ENCODE peak calls at places on chromosomes 4 and X, in seven cellular contexts. One of them, this sample, is unnamed.

GRCh38 chr4:126445596-126445995 is 1130.8 kb downstream of the FAT4 start:
- DNase-seq in K562: no peak
- DNase-seq in left lung: no peak
- DNase-seq in GM12865: no peak
- DNase-seq in stomach: no peak
- DNase-seq in Peyer's patch: no peak
- DNase-seq in astrocyte of the cerebellum: no peak
- DNase-seq in this sample: no peak

GRCh38 chrX:118116308-118117068 is at the start of gene KLHL13:
- DNase-seq in K562: peak
- DNase-seq in left lung: peak
- DNase-seq in GM12865: peak
- DNase-seq in stomach: no peak
- DNase-seq in Peyer's patch: peak
- DNase-seq in astrocyte of the cerebellum: no peak
- DNase-seq in this sample: peak

GRCh38 chr4:108906006-108906405 is 143.2 kb upstream of the ETNPPL start:
- DNase-seq in K562: no peak
- DNase-seq in left lung: no peak
- DNase-seq in GM12865: no peak
- DNase-seq in stomach: no peak
- DNase-seq in Peyer's patch: no peak
- DNase-seq in astrocyte of the cerebellum: no peak
- DNase-seq in this sample: no peak

GRCh38 chrX:21993265-21993664 is 38.9 kb upstream of the PHEX start:
- DNase-seq in K562: peak
- DNase-seq in left lung: peak
- DNase-seq in GM12865: peak
- DNase-seq in stomach: no peak
- DNase-seq in Peyer's patch: peak
- DNase-seq in astrocyte of the cerebellum: no peak
- DNase-seq in this sample: no peak

GRCh38 chr4:87426865-87427517 is 4.6 kb downstream of the NUDT9 start:
- DNase-seq in K562: no peak
- DNase-seq in left lung: no peak
- DNase-seq in GM12865: no peak
- DNase-seq in stomach: no peak
- DNase-seq in Peyer's patch: no peak
- DNase-seq in astrocyte of the cerebellum: no peak
- DNase-seq in this sample: no peak

GRCh38 chr4:187666634-187667033 is 328.9 kb upstream of the ZFP42 start:
- DNase-seq in K562: no peak
- DNase-seq in left lung: no peak
- DNase-seq in GM12865: no peak
- DNase-seq in stomach: no peak
- DNase-seq in Peyer's patch: no peak
- DNase-seq in astrocyte of the cerebellum: no peak
- DNase-seq in this sample: peak

GRCh38 chr4:89298788-89299152 is 8.8 kb downstream of the GPRIN3 start:
- DNase-seq in K562: no peak
- DNase-seq in left lung: no peak
- DNase-seq in GM12865: no peak
- DNase-seq in stomach: no peak
- DNase-seq in Peyer's patch: no peak
- DNase-seq in astrocyte of the cerebellum: peak
- DNase-seq in this sample: peak

GRCh38 chr4:99088485-99089365 is at the start of gene ADH5:
- DNase-seq in K562: peak
- DNase-seq in left lung: peak
- DNase-seq in GM12865: peak
- DNase-seq in stomach: peak
- DNase-seq in Peyer's patch: peak
- DNase-seq in astrocyte of the cerebellum: peak
- DNase-seq in this sample: peak

GRCh38 chrX:71634366-71634765 is 16.1 kb upstream of the CXCR3 start:
- DNase-seq in K562: no peak
- DNase-seq in left lung: no peak
- DNase-seq in GM12865: no peak
- DNase-seq in stomach: no peak
- DNase-seq in Peyer's patch: no peak
- DNase-seq in astrocyte of the cerebellum: no peak
- DNase-seq in this sample: no peak

GRCh38 chr4:82677327-82677726 is 115.5 kb upstream of the TMEM150C start:
- DNase-seq in K562: no peak
- DNase-seq in left lung: no peak
- DNase-seq in GM12865: no peak
- DNase-seq in stomach: no peak
- DNase-seq in Peyer's patch: no peak
- DNase-seq in astrocyte of the cerebellum: no peak
- DNase-seq in this sample: no peak

GRCh38 chr4:17939061-17939460 is 82.5 kb downstream of the LCORL start:
- DNase-seq in K562: no peak
- DNase-seq in left lung: no peak
- DNase-seq in GM12865: no peak
- DNase-seq in stomach: no peak
- DNase-seq in Peyer's patch: no peak
- DNase-seq in astrocyte of the cerebellum: no peak
- DNase-seq in this sample: no peak

GRCh38 chr4:3708103-3708510 is 58.1 kb upstream of the ADRA2C start:
- DNase-seq in K562: no peak
- DNase-seq in left lung: peak
- DNase-seq in GM12865: no peak
- DNase-seq in stomach: no peak
- DNase-seq in Peyer's patch: no peak
- DNase-seq in astrocyte of the cerebellum: no peak
- DNase-seq in this sample: peak

DNA sequence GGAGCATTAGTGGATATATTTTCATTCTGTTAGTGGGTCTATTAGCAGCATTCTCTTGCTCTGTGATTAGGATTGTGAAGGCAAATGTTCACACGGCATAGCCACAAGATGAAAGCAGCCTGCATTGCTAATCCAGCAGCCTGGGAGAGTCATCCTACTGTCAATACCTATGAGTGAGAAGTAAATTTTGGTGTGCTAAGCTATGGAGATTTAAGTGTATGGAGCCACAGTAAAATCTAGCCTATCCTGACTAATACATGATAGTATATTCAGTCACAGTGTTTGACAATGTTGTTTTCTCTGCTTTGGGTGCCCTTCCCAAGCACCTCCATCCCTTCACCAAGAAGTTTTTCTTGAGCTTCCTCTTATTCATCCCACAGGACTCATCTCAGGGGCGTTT is 47.2 kb upstream of the TMPRSS11F start:
- DNase-seq in K562: no peak
- DNase-seq in left lung: no peak
- DNase-seq in GM12865: no peak
- DNase-seq in stomach: no peak
- DNase-seq in Peyer's patch: no peak
- DNase-seq in astrocyte of the cerebellum: no peak
- DNase-seq in this sample: no peak
- TF ChIP-seq CTCF in K562: no peak
- TF ChIP-seq CTCF in left lung: no peak
- TF ChIP-seq CTCF in GM12865: no peak
- TF ChIP-seq CTCF in stomach: no peak
- TF ChIP-seq CTCF in Peyer's patch: no peak
- TF ChIP-seq CTCF in astrocyte of the cerebellum: no peak
- TF ChIP-seq CTCF in this sample: no peak

DNA sequence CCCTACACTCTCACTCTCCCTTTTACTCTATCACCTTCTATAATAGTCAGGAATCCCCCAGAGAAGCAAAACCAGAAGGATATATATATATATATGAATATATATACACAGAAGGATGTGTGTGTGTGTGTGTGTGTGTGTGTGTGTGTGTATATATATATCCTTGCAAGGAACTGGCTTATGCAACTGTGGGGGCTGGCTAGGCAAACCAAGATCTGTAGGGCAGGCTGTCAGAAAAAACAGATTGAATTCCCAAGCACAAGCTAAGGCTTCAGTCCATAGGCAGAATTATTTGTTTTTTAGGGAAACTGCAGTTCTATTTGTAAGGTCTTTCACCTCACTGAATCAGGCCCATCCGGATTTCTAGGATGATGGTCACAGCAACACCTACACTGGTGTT is 13.0 kb upstream of the KLHL2 start:
- DNase-seq in K562: no peak
- DNase-seq in left lung: no peak
- DNase-seq in GM12865: no peak
- DNase-seq in stomach: no peak
- DNase-seq in Peyer's patch: no peak
- DNase-seq in astrocyte of the cerebellum: no peak
- DNase-seq in this sample: no peak
- H3K4me3 ChIP-seq in K562: no peak
- H3K4me3 ChIP-seq in left lung: no peak
- H3K4me3 ChIP-seq in GM12865: no peak
- H3K4me3 ChIP-seq in stomach: no peak
- H3K4me3 ChIP-seq in Peyer's patch: no peak
- H3K4me3 ChIP-seq in astrocyte of the cerebellum: no peak
- H3K4me3 ChIP-seq in this sample: no peak

GRCh38 chr4:110988741-110989140 is 365.9 kb upstream of the PITX2 start:
- DNase-seq in K562: no peak
- DNase-seq in left lung: no peak
- DNase-seq in GM12865: no peak
- DNase-seq in stomach: no peak
- DNase-seq in Peyer's patch: no peak
- DNase-seq in astrocyte of the cerebellum: no peak
- DNase-seq in this sample: no peak
- TF ChIP-seq CTCF in K562: no peak
- TF ChIP-seq CTCF in left lung: no peak
- TF ChIP-seq CTCF in GM12865: no peak
- TF ChIP-seq CTCF in stomach: no peak
- TF ChIP-seq CTCF in Peyer's patch: no peak
- TF ChIP-seq CTCF in astrocyte of the cerebellum: no peak
- TF ChIP-seq CTCF in this sample: no peak

DNA sequence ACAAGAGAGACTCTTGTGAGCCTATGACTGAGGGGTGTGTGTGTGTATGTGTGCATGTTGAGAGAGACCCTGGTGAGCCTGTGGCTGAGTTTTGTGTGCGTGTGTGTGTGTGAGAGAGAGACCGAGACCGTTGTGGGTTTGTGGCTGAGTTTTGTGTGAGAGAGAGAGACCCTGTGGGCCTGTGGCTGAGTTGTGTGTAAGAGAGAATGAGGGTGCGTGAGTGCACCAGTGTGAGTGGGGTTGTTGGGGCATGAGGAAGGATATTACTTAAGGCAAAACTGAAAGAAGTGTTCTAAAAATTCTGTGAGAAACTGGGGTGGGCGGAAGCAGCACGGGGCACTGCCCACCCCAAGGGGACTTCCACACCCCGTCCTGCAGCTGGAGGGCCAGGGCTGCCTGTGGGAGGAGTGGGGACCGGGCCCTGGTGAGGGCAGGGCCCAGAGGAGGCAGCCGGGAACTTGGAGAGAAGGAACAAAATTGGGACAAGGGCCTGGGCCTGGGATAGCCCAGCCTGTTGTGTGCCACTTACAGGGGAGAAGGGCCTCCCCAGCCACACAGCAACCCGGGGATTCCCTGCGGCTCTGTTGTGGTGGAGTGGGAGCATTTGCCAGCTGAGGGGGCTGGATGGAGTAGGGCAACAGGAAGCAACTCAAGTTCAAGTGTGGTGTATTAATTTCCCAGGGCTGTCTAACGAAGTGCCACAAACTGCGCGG is 22.0 kb downstream of the TMEM131L start:
- DNase-seq in K562: no peak
- DNase-seq in left lung: peak
- DNase-seq in GM12865: peak
- DNase-seq in stomach: no peak
- DNase-seq in Peyer's patch: no peak
- DNase-seq in astrocyte of the cerebellum: no peak
- DNase-seq in this sample: no peak
- H3K4me3 ChIP-seq in K562: no peak
- H3K4me3 ChIP-seq in left lung: peak
- H3K4me3 ChIP-seq in GM12865: peak
- H3K4me3 ChIP-seq in stomach: peak
- H3K4me3 ChIP-seq in Peyer's patch: peak
- H3K4me3 ChIP-seq in astrocyte of the cerebellum: no peak
- H3K4me3 ChIP-seq in this sample: no peak

GRCh38 chr4:74770511-74770910 is 23.8 kb downstream of the BTC start:
- DNase-seq in K562: no peak
- DNase-seq in left lung: no peak
- DNase-seq in GM12865: no peak
- DNase-seq in stomach: no peak
- DNase-seq in Peyer's patch: no peak
- DNase-seq in astrocyte of the cerebellum: no peak
- DNase-seq in this sample: no peak

GRCh38 chr4:74772106-74772505 is 22.2 kb downstream of the BTC start:
- DNase-seq in K562: no peak
- DNase-seq in left lung: no peak
- DNase-seq in GM12865: no peak
- DNase-seq in stomach: no peak
- DNase-seq in Peyer's patch: no peak
- DNase-seq in astrocyte of the cerebellum: no peak
- DNase-seq in this sample: no peak

GRCh38 chr4:74772783-74773182 is 21.5 kb downstream of the BTC start:
- DNase-seq in K562: no peak
- DNase-seq in left lung: no peak
- DNase-seq in GM12865: no peak
- DNase-seq in stomach: no peak
- DNase-seq in Peyer's patch: no peak
- DNase-seq in astrocyte of the cerebellum: no peak
- DNase-seq in this sample: no peak

GRCh38 chr4:74764119-74764518 is 30.2 kb downstream of the BTC start:
- DNase-seq in K562: no peak
- DNase-seq in left lung: no peak
- DNase-seq in GM12865: no peak
- DNase-seq in stomach: no peak
- DNase-seq in Peyer's patch: no peak
- DNase-seq in astrocyte of the cerebellum: no peak
- DNase-seq in this sample: no peak

DNA sequence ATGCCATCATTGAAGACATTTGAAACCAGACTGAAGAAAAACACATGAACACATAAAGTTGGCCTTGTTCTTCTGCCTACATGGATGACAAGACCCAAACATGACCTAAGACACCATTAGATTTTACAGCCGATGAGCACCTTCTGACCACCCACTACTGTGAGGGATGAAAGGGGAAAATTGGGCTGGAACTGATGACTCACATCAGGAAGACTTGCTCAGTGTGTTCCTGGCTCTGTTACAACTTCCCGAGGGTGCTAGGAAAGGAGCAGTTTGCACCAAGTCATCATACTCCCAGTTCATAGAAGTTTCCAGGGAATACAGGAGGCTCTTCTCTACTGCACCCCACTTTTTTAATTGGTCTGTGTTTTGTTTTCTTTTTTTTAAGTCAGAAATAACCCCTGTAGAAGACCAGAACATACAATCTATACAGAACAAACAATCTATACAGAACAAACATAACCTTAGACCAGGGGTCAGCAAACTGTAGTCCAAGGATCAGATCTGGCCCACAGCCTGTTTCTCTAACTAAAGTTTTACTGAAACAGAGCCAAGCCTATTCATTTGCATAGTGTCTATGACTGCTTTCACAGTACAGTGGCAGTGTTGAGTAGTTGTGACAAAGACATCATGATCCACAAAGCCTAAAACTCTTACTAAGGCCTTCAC is 25.3 kb downstream of the BTC start:
- DNase-seq in K562: no peak
- DNase-seq in left lung: no peak
- DNase-seq in GM12865: peak
- DNase-seq in stomach: peak
- DNase-seq in Peyer's patch: no peak
- DNase-seq in astrocyte of the cerebellum: peak
- DNase-seq in this sample: peak
- TF ChIP-seq CTCF in K562: no peak
- TF ChIP-seq CTCF in left lung: no peak
- TF ChIP-seq CTCF in GM12865: no peak
- TF ChIP-seq CTCF in stomach: no peak
- TF ChIP-seq CTCF in Peyer's patch: peak
- TF ChIP-seq CTCF in astrocyte of the cerebellum: no peak
- TF ChIP-seq CTCF in this sample: no peak

GRCh38 chrX:154717824-154718223 is 33.1 kb downstream of the GAB3 start:
- DNase-seq in K562: peak
- DNase-seq in left lung: no peak
- DNase-seq in GM12865: no peak
- DNase-seq in stomach: no peak
- DNase-seq in Peyer's patch: peak
- DNase-seq in astrocyte of the cerebellum: peak
- DNase-seq in this sample: peak
- H3K4me3 ChIP-seq in K562: no peak
- H3K4me3 ChIP-seq in left lung: no peak
- H3K4me3 ChIP-seq in GM12865: no peak
- H3K4me3 ChIP-seq in stomach: no peak
- H3K4me3 ChIP-seq in Peyer's patch: no peak
- H3K4me3 ChIP-seq in astrocyte of the cerebellum: no peak
- H3K4me3 ChIP-seq in this sample: no peak

This sample was measured in fibroblast of mammary gland.